ENCODE peak calls at places on chromosome 20, in four cellular contexts. O is SK-N-SH, T is HepG2, Q is GM12878. L is an unnamed sample.

GRCh38 chr20:37711987-37712961 is 18.4 kb downstream of the CTNNBL1 start:
- DNase-seq in Q (no peak), O (peak; percentile 75), T (no peak), L (no peak)

GRCh38 chr20:17504898-17505663 is 26.1 kb downstream of the BFSP1 start:
- DNase-seq in Q (peak; percentile 25), T (peak; percentile 64), O (peak; percentile 59), L (peak; percentile 47)

GRCh38 chr20:31537116-31537858 is 23.0 kb downstream of the HM13 start:
- DNase-seq in O (no peak), T (no peak), Q (no peak), L (no peak)

GRCh38 chr20:3734111-3734843 is 1.8 kb downstream of the HSPA12B start:
- DNase-seq in Q (no peak), O (no peak), T (no peak), L (no peak)

GRCh38 chr20:24574307-24574706 is 104.9 kb downstream of the SYNDIG1 start:
- DNase-seq in T (no peak), Q (no peak), O (no peak), L (no peak)

GRCh38 chr20:15811951-15812350 is 761.3 kb downstream of the KIF16B start:
- DNase-seq in T (no peak), O (no peak), Q (no peak), L (no peak)

GRCh38 chr20:37821691-37822655 is 81.0 kb upstream of the VSTM2L start:
- DNase-seq in O (no peak), T (no peak), Q (no peak), L (no peak)

GRCh38 chr20:21529863-21530262 is 16.0 kb upstream of the NKX2-2 start:
- DNase-seq in Q (no peak), O (no peak), T (peak; percentile 66), L (no peak)

GRCh38 chr20:32510601-32511357 is 74.4 kb downstream of the NOL4L start:
- DNase-seq in Q (no peak), O (no peak), T (peak; percentile 44), L (no peak)

GRCh38 chr20:4123537-4124225 is 108.3 kb upstream of the RNF24 start:
- DNase-seq in Q (no peak), O (no peak), T (no peak), L (no peak)

GRCh38 chr20:1402149-1402548 is 9.3 kb upstream of the FKBP1A start:
- DNase-seq in T (no peak), Q (no peak), O (no peak), L (no peak)

GRCh38 chr20:56983813-56984212 is 282.6 kb downstream of the BMP7 start:
- DNase-seq in T (no peak), O (no peak), Q (no peak), L (no peak)

GRCh38 chr20:32672982-32673727 is 586 bp downstream of the C20orf203 start:
- DNase-seq in Q (no peak), O (no peak), T (no peak), L (peak; percentile 64)

GRCh38 chr20:41004561-41005360 is 23.9 kb upstream of the TOP1 start:
- DNase-seq in T (no peak), O (no peak), Q (no peak), L (no peak)

GRCh38 chr20:8389381-8390368 is 257.6 kb downstream of the PLCB1 start:
- DNase-seq in Q (no peak), O (peak; percentile 27), T (peak; percentile 55), L (peak; percentile 15)

GRCh38 chr20:60764771-60765170 is 487.3 kb upstream of the CDH4 start:
- DNase-seq in T (no peak), O (no peak), Q (no peak), L (no peak)

GRCh38 chr20:20009784-20010253 is 7.3 kb upstream of the NAA20 start:
- DNase-seq in Q (no peak), O (no peak), T (peak; percentile 52), L (no peak)

GRCh38 chr20:59125909-59126308 is 37.7 kb upstream of the ZNF831 start:
- DNase-seq in T (no peak), O (no peak), Q (no peak), L (no peak)

GRCh38 chr20:13344671-13345070 is 123.6 kb downstream of the ISM1 start:
- DNase-seq in O (no peak), Q (no peak), T (no peak), L (no peak)

GRCh38 chr20:4516851-4517250 is 204.9 kb upstream of the PRND start:
- DNase-seq in T (no peak), O (no peak), Q (no peak), L (no peak)

GRCh38 chr20:8021541-8022269 is 2.1 kb upstream of the TMX4 start:
- DNase-seq in T (no peak), Q (no peak), O (no peak), L (no peak)

GRCh38 chr20:14197097-14197496 is 140.3 kb downstream of the FLRT3 start:
- DNase-seq in O (no peak), T (no peak), Q (no peak), L (no peak)

GRCh38 chr20:37902504-37903313 is at the start of gene VSTM2L:
- DNase-seq in T (no peak), O (peak; percentile 88), Q (no peak), L (no peak)

GRCh38 chr20:17558154-17558940 is 11.5 kb upstream of the DSTN start:
- DNase-seq in O (no peak), Q (no peak), T (peak; percentile 83), L (peak; percentile 45)

GRCh38 chr20:59645316-59645715 is 41.0 kb downstream of the PHACTR3 start:
- DNase-seq in Q (no peak), O (no peak), T (no peak), L (no peak)

GRCh38 chr20:49282584-49283171 is 4.8 kb upstream of the ZNFX1 start:
- DNase-seq in T (no peak), O (no peak), Q (no peak), L (no peak)

GRCh38 chr20:21182832-21183563 is 57.1 kb downstream of the KIZ start:
- DNase-seq in T (no peak), Q (no peak), O (no peak), L (no peak)

GRCh38 chr20:5895626-5896025 is 54.7 kb downstream of the TRMT6 start:
- DNase-seq in T (no peak), O (no peak), Q (no peak), L (peak; percentile 57)

GRCh38 chr20:44811150-44811685 is 872 bp upstream of the RIMS4 start:
- DNase-seq in T (no peak), Q (no peak), O (no peak), L (no peak)

GRCh38 chr20:44810391-44811149 is at the start of gene RIMS4:
- DNase-seq in O (peak; percentile 94), Q (no peak), T (no peak), L (no peak)

GRCh38 chr20:44807684-44808056 is 2.7 kb downstream of the RIMS4 start:
- DNase-seq in O (no peak), T (no peak), Q (no peak), L (no peak)

GRCh38 chr20:44809380-44810060 is 826 bp downstream of the RIMS4 start:
- DNase-seq in T (no peak), O (peak; percentile 46), Q (no peak), L (no peak)

DNA sequence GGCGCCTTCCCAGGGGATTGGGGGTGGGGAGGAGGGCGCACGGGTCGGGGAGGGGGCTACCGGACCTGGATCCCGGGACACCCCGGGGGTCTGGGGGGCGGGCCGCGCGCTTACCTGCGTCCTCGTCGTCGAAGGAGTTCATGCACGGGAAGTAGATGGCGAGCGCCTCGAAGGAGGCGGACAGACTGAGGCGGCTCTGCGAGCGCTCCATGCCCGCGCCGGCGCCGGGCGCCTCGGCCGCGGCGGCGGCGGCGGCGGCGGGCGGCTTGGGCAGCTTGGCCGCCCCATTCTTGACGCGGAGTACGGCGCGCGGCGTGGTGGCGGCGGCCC is 320 bp downstream of the RIMS4 start:
- DNase-seq in Q (no peak), O (no peak), T (no peak), L (no peak)
- TF ChIP-seq GABPA in Q (no peak), O (no peak), T (no peak), L (no peak)

GRCh38 chr20:36712775-36713174 is 33.1 kb downstream of the NDRG3 start:
- DNase-seq in Q (no peak), O (no peak), T (no peak), L (no peak)

GRCh38 chr20:36703530-36703929 is 42.4 kb downstream of the NDRG3 start:
- DNase-seq in Q (no peak), T (no peak), O (no peak), L (no peak)

GRCh38 chr20:36709126-36709525 is 36.8 kb downstream of the NDRG3 start:
- DNase-seq in O (no peak), T (no peak), Q (no peak), L (no peak)
- TF ChIP-seq CTCF in O (no peak), T (no peak), Q (no peak), L (no peak)

GRCh38 chr20:39283464-39283863 is 321.3 kb downstream of the DHX35 start:
- DNase-seq in O (no peak), Q (no peak), T (no peak), L (no peak)

GRCh38 chr20:39277185-39277584 is 315.0 kb downstream of the DHX35 start:
- DNase-seq in Q (no peak), T (no peak), O (no peak), L (no peak)

GRCh38 chr20:39280875-39281274 is 318.7 kb downstream of the DHX35 start:
- DNase-seq in T (no peak), O (no peak), Q (no peak), L (no peak)

DNA sequence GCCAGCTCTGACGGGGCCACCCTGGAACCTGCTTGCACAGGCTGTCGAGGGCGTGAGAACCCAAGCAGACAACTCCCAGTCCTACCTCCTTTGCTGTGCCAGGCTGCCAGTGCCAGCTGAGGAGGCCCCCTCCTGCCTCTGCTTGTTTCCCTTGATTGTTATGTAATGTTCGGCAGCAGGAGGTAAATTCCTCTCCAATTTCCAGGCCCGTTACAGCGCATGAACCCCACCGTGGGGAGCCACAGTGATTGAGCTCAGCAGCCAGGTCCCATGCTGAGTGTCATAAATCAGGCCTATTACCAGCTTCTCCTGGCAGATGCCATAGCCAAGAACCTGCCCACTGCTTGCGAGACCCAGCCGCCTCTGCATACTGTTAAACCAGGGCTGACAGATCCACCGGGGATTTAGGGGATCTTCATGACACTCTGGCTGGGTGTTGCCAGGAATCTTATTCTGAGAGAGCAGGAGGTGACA is 320.5 kb downstream of the DHX35 start:
- DNase-seq in O (no peak), Q (no peak), T (no peak), L (no peak)
- TF ChIP-seq GABPA in O (no peak), Q (no peak), T (no peak), L (no peak)

GRCh38 chr20:11672959-11673358 is 244.7 kb upstream of the BTBD3 start:
- DNase-seq in Q (no peak), T (no peak), O (no peak), L (no peak)

GRCh38 chr20:11676618-11677289 is 240.9 kb upstream of the BTBD3 start:
- DNase-seq in Q (no peak), O (peak; percentile 67), T (peak; percentile 62), L (peak; percentile 33)

GRCh38 chr20:11675920-11676617 is 241.6 kb upstream of the BTBD3 start:
- DNase-seq in T (no peak), Q (no peak), O (no peak), L (no peak)

GRCh38 chr20:11671015-11671511 is 246.6 kb upstream of the BTBD3 start:
- DNase-seq in O (no peak), T (no peak), Q (no peak), L (no peak)
- TF ChIP-seq CTCF in O (no peak), T (no peak), Q (no peak), L (no peak)

L was measured in HL-60.